ENCODE peak calls at places on chromosomes 16 and 17, in six cellular contexts. U, V, Y, R, Q and D are unnamed samples.

GRCh38 chr16:72561-73537 is at the start of gene RHBDF1:
- DNase-seq in U (peak), V (peak), Y (peak), R (peak), Q (no peak), D (no peak)

GRCh38 chr16:57725976-57726375 is 9.6 kb upstream of the KATNB1 start:
- DNase-seq in U (no peak), V (no peak), Y (no peak), R (no peak), Q (no peak), D (no peak)

GRCh38 chr16:66020642-66021041 is 345.8 kb upstream of the CDH5 start:
- DNase-seq in U (no peak), V (peak), Y (no peak), R (no peak), Q (no peak), D (no peak)

GRCh38 chr16:2737895-2738418 is 14.5 kb upstream of the SRRM2 start:
- DNase-seq in U (no peak), V (no peak), Y (no peak), R (no peak), Q (no peak), D (no peak)

GRCh38 chr17:33973491-33973890 is 281.6 kb upstream of the CCL2 start:
- DNase-seq in U (no peak), V (no peak), Y (no peak), R (no peak), Q (no peak), D (no peak)

GRCh38 chr16:87391324-87391949 is 699 bp upstream of the MAP1LC3B start:
- DNase-seq in U (peak), V (peak), Y (peak), R (peak), Q (peak), D (no peak)

GRCh38 chr16:68790130-68790761 is 53.1 kb upstream of the TANGO6 start:
- DNase-seq in U (no peak), V (peak), Y (peak), R (no peak), Q (no peak), D (no peak)

GRCh38 chr16:55842369-55843104 is 9.6 kb upstream of the CES1 start:
- DNase-seq in U (peak), V (peak), Y (no peak), R (peak), Q (peak), D (peak)

GRCh38 chr17:35537569-35538209 is at the start of gene SLFN12L:
- DNase-seq in U (no peak), V (no peak), Y (no peak), R (no peak), Q (no peak), D (peak)

GRCh38 chr17:60586288-60586974 is 13.6 kb upstream of the PPM1D start:
- DNase-seq in U (no peak), V (no peak), Y (no peak), R (no peak), Q (no peak), D (no peak)

GRCh38 chr17:39979865-39980401 is 674 bp upstream of the PSMD3 start:
- DNase-seq in U (no peak), V (no peak), Y (no peak), R (no peak), Q (peak), D (no peak)

GRCh38 chr17:39016193-39017153 is 49.3 kb upstream of the FBXO47 start:
- DNase-seq in U (peak), V (no peak), Y (no peak), R (no peak), Q (no peak), D (peak)

GRCh38 chr17:77944390-77945222 is 13.9 kb upstream of the TNRC6C start:
- DNase-seq in U (no peak), V (no peak), Y (no peak), R (no peak), Q (no peak), D (no peak)

GRCh38 chr16:23504453-23505179 is 5.7 kb downstream of the GGA2 start:
- DNase-seq in U (peak), V (peak), Y (peak), R (no peak), Q (no peak), D (peak)